ENCODE peak calls at places on chromosomes 11 and 22, in nine cellular contexts. One of them, this sample, is unnamed.

GRCh38 chr11:101862410-101863233 is 52.2 kb upstream of the CEP126 start:
- DNase-seq in heart right ventricle: no peak
- DNase-seq in colonic mucosa: peak; percentile 20
- DNase-seq in upper lobe of right lung: no peak
- DNase-seq in astrocyte: peak; percentile 61
- DNase-seq in left ventricle myocardium inferior: no peak
- DNase-seq in HAP-1: no peak
- DNase-seq in tibial nerve: no peak
- DNase-seq in H9: peak; percentile 50
- DNase-seq in this sample: no peak

GRCh38 chr22:39152511-39153219 is at the start of gene CBX7:
- DNase-seq in colonic mucosa: peak; percentile 94
- DNase-seq in upper lobe of right lung: peak; percentile 97
- DNase-seq in HAP-1: peak; percentile 72
- DNase-seq in astrocyte: peak; percentile 53
- DNase-seq in H9: peak; percentile 86
- DNase-seq in heart right ventricle: peak; percentile 95
- DNase-seq in tibial nerve: peak; percentile 96
- DNase-seq in left ventricle myocardium inferior: peak; percentile 96
- DNase-seq in this sample: peak; percentile 95

GRCh38 chr22:35178446-35178845 is 78.8 kb upstream of the HMGXB4 start:
- DNase-seq in heart right ventricle: no peak
- DNase-seq in H9: no peak
- DNase-seq in left ventricle myocardium inferior: no peak
- DNase-seq in astrocyte: no peak
- DNase-seq in colonic mucosa: no peak
- DNase-seq in HAP-1: no peak
- DNase-seq in tibial nerve: no peak
- DNase-seq in upper lobe of right lung: no peak
- DNase-seq in this sample: no peak

GRCh38 chr11:35160902-35161585 is 22.1 kb downstream of the CD44 start:
- DNase-seq in upper lobe of right lung: no peak
- DNase-seq in astrocyte: no peak
- DNase-seq in left ventricle myocardium inferior: no peak
- DNase-seq in HAP-1: no peak
- DNase-seq in colonic mucosa: no peak
- DNase-seq in H9: no peak
- DNase-seq in tibial nerve: no peak
- DNase-seq in heart right ventricle: no peak
- DNase-seq in this sample: no peak

GRCh38 chr11:114738954-114739353 is 60.6 kb downstream of the NXPE2 start:
- DNase-seq in colonic mucosa: peak; percentile 61
- DNase-seq in heart right ventricle: peak; percentile 16
- DNase-seq in upper lobe of right lung: no peak
- DNase-seq in tibial nerve: no peak
- DNase-seq in left ventricle myocardium inferior: no peak
- DNase-seq in H9: peak; percentile 45
- DNase-seq in HAP-1: peak; percentile 24
- DNase-seq in astrocyte: peak; percentile 27
- DNase-seq in this sample: peak; percentile 21

GRCh38 chr11:59573216-59573615 is 42.4 kb downstream of the OSBP start:
- DNase-seq in astrocyte: peak; percentile 93
- DNase-seq in HAP-1: no peak
- DNase-seq in tibial nerve: no peak
- DNase-seq in left ventricle myocardium inferior: no peak
- DNase-seq in upper lobe of right lung: no peak
- DNase-seq in heart right ventricle: no peak
- DNase-seq in colonic mucosa: no peak
- DNase-seq in H9: no peak
- DNase-seq in this sample: no peak

GRCh38 chr11:58301576-58301975 is 33.5 kb upstream of the OR10W1 start:
- DNase-seq in heart right ventricle: no peak
- DNase-seq in upper lobe of right lung: no peak
- DNase-seq in tibial nerve: no peak
- DNase-seq in left ventricle myocardium inferior: no peak
- DNase-seq in colonic mucosa: no peak
- DNase-seq in HAP-1: no peak
- DNase-seq in astrocyte: peak; percentile 63
- DNase-seq in H9: no peak
- DNase-seq in this sample: no peak

GRCh38 chr11:111975076-111975806 is 38.1 kb downstream of the DIXDC1 start:
- DNase-seq in heart right ventricle: peak; percentile 40
- DNase-seq in left ventricle myocardium inferior: no peak
- DNase-seq in H9: no peak
- DNase-seq in upper lobe of right lung: no peak
- DNase-seq in colonic mucosa: no peak
- DNase-seq in astrocyte: no peak
- DNase-seq in tibial nerve: no peak
- DNase-seq in HAP-1: no peak
- DNase-seq in this sample: no peak

GRCh38 chr11:73585834-73586575 is 11.9 kb downstream of the FAM168A start:
- DNase-seq in upper lobe of right lung: no peak
- DNase-seq in HAP-1: no peak
- DNase-seq in tibial nerve: no peak
- DNase-seq in colonic mucosa: no peak
- DNase-seq in left ventricle myocardium inferior: no peak
- DNase-seq in astrocyte: peak; percentile 55
- DNase-seq in H9: no peak
- DNase-seq in heart right ventricle: no peak
- DNase-seq in this sample: no peak

GRCh38 chr22:42065408-42066132 is 5.0 kb downstream of the NAGA start:
- DNase-seq in upper lobe of right lung: no peak
- DNase-seq in tibial nerve: no peak
- DNase-seq in H9: peak; percentile 71
- DNase-seq in astrocyte: no peak
- DNase-seq in heart right ventricle: no peak
- DNase-seq in colonic mucosa: peak; percentile 15
- DNase-seq in left ventricle myocardium inferior: no peak
- DNase-seq in HAP-1: peak; percentile 49
- DNase-seq in this sample: no peak

GRCh38 chr11:35927730-35928129 is 16.1 kb upstream of the LDLRAD3 start:
- DNase-seq in heart right ventricle: no peak
- DNase-seq in upper lobe of right lung: peak; percentile 89
- DNase-seq in H9: no peak
- DNase-seq in left ventricle myocardium inferior: peak; percentile 29
- DNase-seq in astrocyte: peak; percentile 51
- DNase-seq in HAP-1: no peak
- DNase-seq in colonic mucosa: peak; percentile 21
- DNase-seq in tibial nerve: peak; percentile 36
- DNase-seq in this sample: peak; percentile 90

GRCh38 chr11:65378208-65378927 is 4.1 kb downstream of the SLC25A45 start:
- DNase-seq in heart right ventricle: no peak
- DNase-seq in colonic mucosa: no peak
- DNase-seq in tibial nerve: no peak
- DNase-seq in HAP-1: no peak
- DNase-seq in upper lobe of right lung: no peak
- DNase-seq in H9: no peak
- DNase-seq in astrocyte: no peak
- DNase-seq in left ventricle myocardium inferior: no peak
- DNase-seq in this sample: no peak

GRCh38 chr22:41377846-41378245 is 3.9 kb upstream of the TEF start:
- DNase-seq in heart right ventricle: no peak
- DNase-seq in astrocyte: no peak
- DNase-seq in HAP-1: no peak
- DNase-seq in upper lobe of right lung: no peak
- DNase-seq in left ventricle myocardium inferior: no peak
- DNase-seq in colonic mucosa: no peak
- DNase-seq in H9: no peak
- DNase-seq in tibial nerve: no peak
- DNase-seq in this sample: no peak

GRCh38 chr11:16895306-16895705 is 118.9 kb downstream of the PLEKHA7 start:
- DNase-seq in upper lobe of right lung: no peak
- DNase-seq in tibial nerve: no peak
- DNase-seq in heart right ventricle: no peak
- DNase-seq in HAP-1: no peak
- DNase-seq in H9: no peak
- DNase-seq in colonic mucosa: no peak
- DNase-seq in left ventricle myocardium inferior: no peak
- DNase-seq in astrocyte: peak; percentile 46
- DNase-seq in this sample: no peak

GRCh38 chr11:44949160-44950035 is 1.3 kb downstream of the TP53I11 start:
- DNase-seq in left ventricle myocardium inferior: no peak
- DNase-seq in heart right ventricle: no peak
- DNase-seq in astrocyte: no peak
- DNase-seq in tibial nerve: no peak
- DNase-seq in HAP-1: peak; percentile 31
- DNase-seq in upper lobe of right lung: peak; percentile 75
- DNase-seq in colonic mucosa: peak; percentile 72
- DNase-seq in H9: peak; percentile 83
- DNase-seq in this sample: no peak

GRCh38 chr11:43830928-43831440 is 49.6 kb upstream of the ALKBH3 start:
- DNase-seq in astrocyte: peak; percentile 100
- DNase-seq in HAP-1: no peak
- DNase-seq in tibial nerve: no peak
- DNase-seq in H9: no peak
- DNase-seq in upper lobe of right lung: no peak
- DNase-seq in colonic mucosa: no peak
- DNase-seq in left ventricle myocardium inferior: no peak
- DNase-seq in heart right ventricle: no peak
- DNase-seq in this sample: peak; percentile 48

GRCh38 chr11:34546511-34547206 is 33.1 kb upstream of the ELF5 start:
- DNase-seq in upper lobe of right lung: no peak
- DNase-seq in H9: no peak
- DNase-seq in astrocyte: no peak
- DNase-seq in heart right ventricle: no peak
- DNase-seq in colonic mucosa: no peak
- DNase-seq in HAP-1: peak; percentile 71
- DNase-seq in left ventricle myocardium inferior: no peak
- DNase-seq in tibial nerve: no peak
- DNase-seq in this sample: no peak

DNA sequence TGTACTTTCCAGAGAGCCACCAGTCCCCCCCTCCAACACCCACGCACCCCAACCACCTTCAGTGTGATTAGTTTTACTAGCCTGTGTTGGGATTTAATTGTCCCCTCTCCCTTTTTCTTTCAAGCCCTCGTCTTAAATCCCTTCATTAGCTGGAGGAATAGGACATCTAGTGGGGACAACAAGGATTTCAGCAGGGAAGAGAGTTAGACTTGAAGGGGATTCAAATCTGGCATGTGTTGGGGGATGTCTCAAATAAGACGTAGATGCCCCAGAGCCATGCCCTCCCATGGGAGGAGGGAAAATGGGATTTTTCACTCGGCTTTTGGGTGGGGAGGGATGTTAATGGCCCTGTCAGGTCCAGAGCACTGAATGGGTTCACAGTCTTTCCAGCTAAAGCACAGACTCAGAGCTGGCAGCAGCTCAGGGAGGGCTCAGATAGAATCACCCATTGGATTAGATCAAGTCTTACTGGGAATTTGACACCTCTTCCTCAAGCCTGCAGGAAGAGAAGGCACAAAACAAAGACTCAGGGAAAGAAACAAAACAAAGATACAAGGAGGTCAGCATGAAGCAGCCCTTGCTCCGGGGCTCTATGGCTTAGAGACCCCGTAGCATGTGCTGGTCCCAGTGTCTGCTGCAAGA is 10.7 kb downstream of the INS start:
- DNase-seq in left ventricle myocardium inferior: no peak
- DNase-seq in tibial nerve: no peak
- DNase-seq in H9: no peak
- DNase-seq in astrocyte: peak; percentile 41
- DNase-seq in HAP-1: peak; percentile 43
- DNase-seq in heart right ventricle: no peak
- DNase-seq in upper lobe of right lung: no peak
- DNase-seq in colonic mucosa: no peak
- DNase-seq in this sample: no peak
- H3K27me3 ChIP-seq in left ventricle myocardium inferior: peaks cover 66% of the 10 kb centered on the region
- H3K27me3 ChIP-seq in tibial nerve: peaks cover 2% of the 10 kb centered on the region
- H3K27me3 ChIP-seq in H9: peaks cover 30% of the 10 kb centered on the region
- H3K27me3 ChIP-seq in astrocyte: peaks cover 56% of the 10 kb centered on the region
- H3K27me3 ChIP-seq in HAP-1: peaks cover 52% of the 10 kb centered on the region
- H3K27me3 ChIP-seq in heart right ventricle: peaks cover 57% of the 10 kb centered on the region
- H3K27me3 ChIP-seq in upper lobe of right lung: peaks cover 57% of the 10 kb centered on the region
- H3K27me3 ChIP-seq in colonic mucosa: peaks cover 23% of the 10 kb centered on the region
- H3K27me3 ChIP-seq in this sample: peaks cover 19% of the 10 kb centered on the region

GRCh38 chr11:118081241-118081958 is 4.5 kb downstream of the TMPRSS4 start:
- DNase-seq in left ventricle myocardium inferior: no peak
- DNase-seq in astrocyte: no peak
- DNase-seq in colonic mucosa: no peak
- DNase-seq in heart right ventricle: no peak
- DNase-seq in tibial nerve: no peak
- DNase-seq in HAP-1: no peak
- DNase-seq in H9: no peak
- DNase-seq in upper lobe of right lung: no peak
- DNase-seq in this sample: no peak

GRCh38 chr11:118082880-118083543 is 3.8 kb downstream of the SMIM35 start:
- DNase-seq in upper lobe of right lung: no peak
- DNase-seq in colonic mucosa: no peak
- DNase-seq in astrocyte: no peak
- DNase-seq in HAP-1: no peak
- DNase-seq in tibial nerve: no peak
- DNase-seq in left ventricle myocardium inferior: peak; percentile 30
- DNase-seq in H9: no peak
- DNase-seq in heart right ventricle: no peak
- DNase-seq in this sample: no peak

GRCh38 chr11:118084656-118085055 is 2.1 kb downstream of the SMIM35 start:
- DNase-seq in upper lobe of right lung: no peak
- DNase-seq in colonic mucosa: no peak
- DNase-seq in astrocyte: no peak
- DNase-seq in H9: no peak
- DNase-seq in HAP-1: no peak
- DNase-seq in left ventricle myocardium inferior: no peak
- DNase-seq in tibial nerve: no peak
- DNase-seq in heart right ventricle: no peak
- DNase-seq in this sample: no peak

GRCh38 chr11:118086913-118087768 is at the start of gene SMIM35:
- DNase-seq in H9: no peak
- DNase-seq in left ventricle myocardium inferior: no peak
- DNase-seq in colonic mucosa: no peak
- DNase-seq in HAP-1: no peak
- DNase-seq in heart right ventricle: no peak
- DNase-seq in astrocyte: no peak
- DNase-seq in upper lobe of right lung: no peak
- DNase-seq in tibial nerve: no peak
- DNase-seq in this sample: no peak

GRCh38 chr11:118084247-118084646 is 2.5 kb downstream of the SMIM35 start:
- DNase-seq in colonic mucosa: peak; percentile 58
- DNase-seq in tibial nerve: no peak
- DNase-seq in H9: no peak
- DNase-seq in astrocyte: no peak
- DNase-seq in HAP-1: no peak
- DNase-seq in left ventricle myocardium inferior: no peak
- DNase-seq in upper lobe of right lung: no peak
- DNase-seq in heart right ventricle: peak; percentile 43
- DNase-seq in this sample: peak; percentile 42
- H3K27me3 ChIP-seq in colonic mucosa: no peaks in the 10 kb centered on the region
- H3K27me3 ChIP-seq in tibial nerve: no peaks in the 10 kb centered on the region
- H3K27me3 ChIP-seq in H9: no peaks in the 10 kb centered on the region
- H3K27me3 ChIP-seq in astrocyte: peaks cover 4% of the 10 kb centered on the region
- H3K27me3 ChIP-seq in HAP-1: peaks cover 11% of the 10 kb centered on the region
- H3K27me3 ChIP-seq in left ventricle myocardium inferior: no peaks in the 10 kb centered on the region
- H3K27me3 ChIP-seq in upper lobe of right lung: no peaks in the 10 kb centered on the region
- H3K27me3 ChIP-seq in heart right ventricle: no peaks in the 10 kb centered on the region
- H3K27me3 ChIP-seq in this sample: no peaks in the 10 kb centered on the region

GRCh38 chr11:12778506-12778905 is 104.3 kb downstream of the TEAD1 start:
- DNase-seq in heart right ventricle: no peak
- DNase-seq in H9: no peak
- DNase-seq in tibial nerve: no peak
- DNase-seq in left ventricle myocardium inferior: no peak
- DNase-seq in upper lobe of right lung: no peak
- DNase-seq in HAP-1: no peak
- DNase-seq in astrocyte: no peak
- DNase-seq in colonic mucosa: no peak
- DNase-seq in this sample: no peak
- H3K27me3 ChIP-seq in heart right ventricle: no peaks in the 10 kb centered on the region
- H3K27me3 ChIP-seq in H9: no peaks in the 10 kb centered on the region
- H3K27me3 ChIP-seq in tibial nerve: no peaks in the 10 kb centered on the region
- H3K27me3 ChIP-seq in left ventricle myocardium inferior: no peaks in the 10 kb centered on the region
- H3K27me3 ChIP-seq in upper lobe of right lung: no peaks in the 10 kb centered on the region
- H3K27me3 ChIP-seq in HAP-1: no peaks in the 10 kb centered on the region
- H3K27me3 ChIP-seq in astrocyte: no peaks in the 10 kb centered on the region
- H3K27me3 ChIP-seq in colonic mucosa: no peaks in the 10 kb centered on the region
- H3K27me3 ChIP-seq in this sample: no peaks in the 10 kb centered on the region

GRCh38 chr11:66413167-66413566 is 7.7 kb upstream of the NPAS4 start:
- DNase-seq in H9: no peak
- DNase-seq in colonic mucosa: no peak
- DNase-seq in HAP-1: no peak
- DNase-seq in upper lobe of right lung: no peak
- DNase-seq in tibial nerve: no peak
- DNase-seq in astrocyte: no peak
- DNase-seq in left ventricle myocardium inferior: no peak
- DNase-seq in heart right ventricle: no peak
- DNase-seq in this sample: no peak
- H3K27me3 ChIP-seq in H9: no peaks in the 10 kb centered on the region
- H3K27me3 ChIP-seq in colonic mucosa: peaks cover 4% of the 10 kb centered on the region
- H3K27me3 ChIP-seq in HAP-1: peaks cover 5% of the 10 kb centered on the region
- H3K27me3 ChIP-seq in upper lobe of right lung: peaks cover 45% of the 10 kb centered on the region
- H3K27me3 ChIP-seq in tibial nerve: no peaks in the 10 kb centered on the region
- H3K27me3 ChIP-seq in astrocyte: peaks cover 14% of the 10 kb centered on the region
- H3K27me3 ChIP-seq in left ventricle myocardium inferior: peaks cover 72% of the 10 kb centered on the region
- H3K27me3 ChIP-seq in heart right ventricle: peaks cover 16% of the 10 kb centered on the region
- H3K27me3 ChIP-seq in this sample: no peaks in the 10 kb centered on the region

This sample was measured in gastrocnemius medialis.